ENCODE peak calls at places on chromosomes 6 and 20, in seven cellular contexts. One of them, this sample, is unnamed.

GRCh38 chr6:31900917-31901414 is 920 bp downstream of the ZBTB12 start:
- DNase-seq in tibial artery: no peak
- DNase-seq in CD8-positive, alpha-beta T cell: no peak
- DNase-seq in heart right ventricle: no peak
- DNase-seq in colonic mucosa: peak; percentile 47
- DNase-seq in HCT116: no peak
- DNase-seq in breast epithelium: no peak
- DNase-seq in this sample: no peak

GRCh38 chr6:136923116-136923953 is 1.2 kb downstream of the SLC35D3 start:
- DNase-seq in tibial artery: no peak
- DNase-seq in CD8-positive, alpha-beta T cell: peak; percentile 5
- DNase-seq in heart right ventricle: no peak
- DNase-seq in colonic mucosa: no peak
- DNase-seq in HCT116: no peak
- DNase-seq in breast epithelium: no peak
- DNase-seq in this sample: no peak

GRCh38 chr20:13839421-13840092 is 54.7 kb downstream of the NDUFAF5 start:
- DNase-seq in tibial artery: no peak
- DNase-seq in CD8-positive, alpha-beta T cell: no peak
- DNase-seq in heart right ventricle: no peak
- DNase-seq in colonic mucosa: no peak
- DNase-seq in HCT116: no peak
- DNase-seq in breast epithelium: peak; percentile 37
- DNase-seq in this sample: no peak

GRCh38 chr20:50691585-50692552 is 527 bp upstream of the RIPOR3 start:
- DNase-seq in tibial artery: peak; percentile 32
- DNase-seq in CD8-positive, alpha-beta T cell: no peak
- DNase-seq in heart right ventricle: no peak
- DNase-seq in colonic mucosa: no peak
- DNase-seq in HCT116: no peak
- DNase-seq in breast epithelium: no peak
- DNase-seq in this sample: no peak

GRCh38 chr6:104887350-104887749 is 27.6 kb upstream of the HACE1 start:
- DNase-seq in tibial artery: no peak
- DNase-seq in CD8-positive, alpha-beta T cell: no peak
- DNase-seq in heart right ventricle: no peak
- DNase-seq in colonic mucosa: no peak
- DNase-seq in HCT116: no peak
- DNase-seq in breast epithelium: no peak
- DNase-seq in this sample: no peak

GRCh38 chr6:24930386-24930785 is 5.4 kb downstream of the RIPOR2 start:
- DNase-seq in tibial artery: no peak
- DNase-seq in CD8-positive, alpha-beta T cell: no peak
- DNase-seq in heart right ventricle: peak; percentile 50
- DNase-seq in colonic mucosa: no peak
- DNase-seq in HCT116: no peak
- DNase-seq in breast epithelium: no peak
- DNase-seq in this sample: no peak

GRCh38 chr6:53431704-53432103 is 83.0 kb upstream of the ELOVL5 start:
- DNase-seq in tibial artery: no peak
- DNase-seq in CD8-positive, alpha-beta T cell: no peak
- DNase-seq in heart right ventricle: no peak
- DNase-seq in colonic mucosa: no peak
- DNase-seq in HCT116: no peak
- DNase-seq in breast epithelium: no peak
- DNase-seq in this sample: no peak

GRCh38 chr6:3549314-3549940 is 92.6 kb upstream of the SLC22A23 start:
- DNase-seq in tibial artery: no peak
- DNase-seq in CD8-positive, alpha-beta T cell: no peak
- DNase-seq in heart right ventricle: no peak
- DNase-seq in colonic mucosa: no peak
- DNase-seq in HCT116: no peak
- DNase-seq in breast epithelium: no peak
- DNase-seq in this sample: no peak

GRCh38 chr20:60085551-60086132 is 127.4 kb downstream of the CDH26 start:
- DNase-seq in tibial artery: no peak
- DNase-seq in CD8-positive, alpha-beta T cell: no peak
- DNase-seq in heart right ventricle: no peak
- DNase-seq in colonic mucosa: no peak
- DNase-seq in HCT116: no peak
- DNase-seq in breast epithelium: no peak
- DNase-seq in this sample: no peak
- H3K27me3 ChIP-seq in tibial artery: peaks cover 37% of the 10 kb centered on the region
- H3K27me3 ChIP-seq in CD8-positive, alpha-beta T cell: peaks cover 4% of the 10 kb centered on the region
- H3K27me3 ChIP-seq in heart right ventricle: peaks cover 41% of the 10 kb centered on the region
- H3K27me3 ChIP-seq in colonic mucosa: peaks cover 18% of the 10 kb centered on the region
- H3K27me3 ChIP-seq in HCT116: peaks cover 21% of the 10 kb centered on the region
- H3K27me3 ChIP-seq in breast epithelium: no peaks in the 10 kb centered on the region
- H3K27me3 ChIP-seq in this sample: no peaks in the 10 kb centered on the region

GRCh38 chr20:48599106-48599747 is 228.6 kb downstream of the PREX1 start:
- DNase-seq in tibial artery: no peak
- DNase-seq in CD8-positive, alpha-beta T cell: no peak
- DNase-seq in heart right ventricle: no peak
- DNase-seq in colonic mucosa: no peak
- DNase-seq in HCT116: no peak
- DNase-seq in breast epithelium: no peak
- DNase-seq in this sample: no peak
- H3K27ac ChIP-seq in tibial artery: no peak overlapping the region
- H3K27ac ChIP-seq in CD8-positive, alpha-beta T cell: no peak overlapping the region
- H3K27ac ChIP-seq in heart right ventricle: no peak overlapping the region
- H3K27ac ChIP-seq in colonic mucosa: no peak overlapping the region
- H3K27ac ChIP-seq in HCT116: no peak overlapping the region
- H3K27ac ChIP-seq in breast epithelium: no peak overlapping the region
- H3K27ac ChIP-seq in this sample: no peak overlapping the region

DNA sequence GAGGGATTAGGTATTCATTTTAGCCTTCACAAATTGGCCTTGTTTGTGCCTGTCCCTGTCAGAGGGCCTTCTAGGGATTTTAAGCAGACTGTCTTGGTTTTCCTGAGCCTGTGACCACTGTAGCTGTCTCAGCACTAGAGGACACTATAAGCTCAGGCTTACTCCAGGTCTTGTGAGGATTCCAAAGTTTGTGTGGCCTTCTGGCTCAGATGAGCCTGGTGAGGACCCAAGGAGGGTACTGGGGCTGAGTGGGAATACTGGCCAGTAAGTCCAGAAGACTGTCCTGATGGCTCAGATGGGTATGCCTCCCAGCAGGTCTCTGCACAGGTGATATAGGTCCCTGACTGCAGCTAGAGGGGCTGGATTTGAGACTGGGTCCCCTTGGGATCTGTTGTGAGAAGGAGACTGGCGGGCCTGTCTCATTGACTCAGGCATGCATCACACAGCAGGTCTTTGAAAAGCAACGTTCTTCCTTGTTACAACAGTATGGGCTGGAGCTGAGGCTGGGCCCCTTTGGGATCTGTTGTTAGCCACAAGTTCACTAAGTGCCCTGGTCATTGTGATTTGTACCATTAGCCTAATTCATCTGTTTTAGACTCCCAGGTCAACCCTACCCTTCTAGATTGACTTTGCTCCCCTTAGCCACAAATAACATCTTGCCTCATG is 26.3 kb upstream of the TFB1M start:
- DNase-seq in tibial artery: no peak
- DNase-seq in CD8-positive, alpha-beta T cell: no peak
- DNase-seq in heart right ventricle: no peak
- DNase-seq in colonic mucosa: no peak
- DNase-seq in HCT116: peak; percentile 16
- DNase-seq in breast epithelium: no peak
- DNase-seq in this sample: no peak
- H3K9me3 ChIP-seq in tibial artery: peaks cover 4% of the 10 kb centered on the region
- H3K9me3 ChIP-seq in CD8-positive, alpha-beta T cell: peaks cover 7% of the 10 kb centered on the region
- H3K9me3 ChIP-seq in heart right ventricle: peaks cover 24% of the 10 kb centered on the region
- H3K9me3 ChIP-seq in colonic mucosa: no peaks in the 10 kb centered on the region
- H3K9me3 ChIP-seq in HCT116: no peaks in the 10 kb centered on the region
- H3K9me3 ChIP-seq in breast epithelium: peaks cover 5% of the 10 kb centered on the region
- H3K9me3 ChIP-seq in this sample: no peaks in the 10 kb centered on the region

DNA sequence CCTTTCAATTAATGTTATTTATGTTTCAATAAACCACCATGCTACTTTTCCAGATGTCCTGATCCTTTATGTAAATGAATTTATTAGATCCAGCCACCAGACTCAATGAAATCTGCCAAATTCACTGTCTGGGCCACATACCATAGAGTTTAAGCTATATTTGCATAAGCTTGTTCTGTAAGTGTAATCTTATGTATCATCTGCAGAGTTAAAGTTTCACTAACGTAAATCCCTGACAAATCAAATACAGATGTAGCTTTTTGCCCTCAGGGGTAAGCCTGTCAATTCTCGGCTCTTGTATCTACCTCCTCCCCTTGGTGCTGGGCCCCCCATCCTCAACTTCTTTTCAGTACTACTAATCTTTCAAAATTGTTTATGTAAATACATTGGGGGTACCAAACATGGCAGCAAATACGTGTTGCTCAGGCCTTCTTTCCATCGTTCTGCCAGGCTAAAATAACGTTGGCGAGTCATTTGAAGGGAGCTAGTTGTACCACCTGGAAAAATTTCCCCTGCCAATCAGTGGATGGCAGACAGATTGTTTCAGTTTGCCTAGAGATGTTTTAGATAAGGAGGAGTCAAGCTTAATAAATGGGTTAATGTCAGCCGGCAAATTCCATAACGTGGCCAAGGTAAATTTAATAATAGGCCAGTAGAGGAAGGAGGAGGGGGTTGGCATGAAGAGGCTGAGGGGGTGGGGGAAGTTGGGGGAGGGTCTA is 79.6 kb downstream of the RPS12 start:
- DNase-seq in tibial artery: no peak
- DNase-seq in CD8-positive, alpha-beta T cell: no peak
- DNase-seq in heart right ventricle: no peak
- DNase-seq in colonic mucosa: no peak
- DNase-seq in HCT116: no peak
- DNase-seq in breast epithelium: no peak
- DNase-seq in this sample: no peak
- H3K27me3 ChIP-seq in tibial artery: no peaks in the 10 kb centered on the region
- H3K27me3 ChIP-seq in CD8-positive, alpha-beta T cell: no peaks in the 10 kb centered on the region
- H3K27me3 ChIP-seq in heart right ventricle: no peaks in the 10 kb centered on the region
- H3K27me3 ChIP-seq in colonic mucosa: no peaks in the 10 kb centered on the region
- H3K27me3 ChIP-seq in HCT116: no peaks in the 10 kb centered on the region
- H3K27me3 ChIP-seq in breast epithelium: no peaks in the 10 kb centered on the region
- H3K27me3 ChIP-seq in this sample: no peaks in the 10 kb centered on the region

GRCh38 chr6:44116643-44117382 is 10.4 kb downstream of the MRPL14 start:
- DNase-seq in tibial artery: no peak
- DNase-seq in CD8-positive, alpha-beta T cell: no peak
- DNase-seq in heart right ventricle: no peak
- DNase-seq in colonic mucosa: no peak
- DNase-seq in HCT116: no peak
- DNase-seq in breast epithelium: no peak
- DNase-seq in this sample: no peak

GRCh38 chr6:44119704-44120262 is 7.5 kb downstream of the MRPL14 start:
- DNase-seq in tibial artery: no peak
- DNase-seq in CD8-positive, alpha-beta T cell: no peak
- DNase-seq in heart right ventricle: no peak
- DNase-seq in colonic mucosa: no peak
- DNase-seq in HCT116: no peak
- DNase-seq in breast epithelium: no peak
- DNase-seq in this sample: no peak

GRCh38 chr6:44115866-44116265 is 11.4 kb downstream of the MRPL14 start:
- DNase-seq in tibial artery: no peak
- DNase-seq in CD8-positive, alpha-beta T cell: no peak
- DNase-seq in heart right ventricle: no peak
- DNase-seq in colonic mucosa: no peak
- DNase-seq in HCT116: no peak
- DNase-seq in breast epithelium: peak; percentile 84
- DNase-seq in this sample: no peak

GRCh38 chr6:44120692-44121443 is 6.4 kb downstream of the MRPL14 start:
- DNase-seq in tibial artery: no peak
- DNase-seq in CD8-positive, alpha-beta T cell: no peak
- DNase-seq in heart right ventricle: no peak
- DNase-seq in colonic mucosa: no peak
- DNase-seq in HCT116: no peak
- DNase-seq in breast epithelium: no peak
- DNase-seq in this sample: no peak

DNA sequence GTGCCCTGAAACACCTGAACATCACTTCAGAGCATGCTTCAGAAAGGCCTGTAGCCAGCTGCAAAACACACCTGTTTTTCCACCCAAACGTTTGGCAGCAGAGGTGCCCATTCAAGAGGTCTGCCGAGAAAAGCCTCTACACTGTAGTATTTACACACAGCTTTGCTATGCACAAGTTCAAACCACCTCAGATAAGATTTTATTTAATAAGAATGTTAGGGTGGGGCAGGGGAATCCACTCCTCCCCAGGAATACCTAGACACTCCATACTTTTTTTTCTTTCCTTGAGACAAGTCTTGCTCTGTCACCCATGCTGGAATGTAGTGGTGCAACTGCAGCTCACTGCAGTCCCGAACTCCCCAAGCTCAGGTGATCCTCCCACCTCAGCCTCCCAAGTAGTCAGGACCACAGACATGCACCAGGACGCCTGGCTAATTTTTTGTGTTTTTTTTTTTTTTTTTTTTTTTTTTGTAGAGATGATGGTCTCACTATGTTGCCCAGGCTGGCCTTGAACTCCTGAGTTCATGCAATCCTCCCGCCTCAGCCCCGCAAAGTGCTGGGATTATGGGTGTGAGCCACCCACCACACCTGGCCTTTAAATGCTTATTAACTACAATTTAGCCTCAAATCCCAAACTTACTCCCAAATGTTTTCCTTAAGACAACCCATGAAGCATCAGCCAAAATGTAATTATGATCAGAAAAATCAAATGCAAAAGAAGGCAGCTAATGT is 9.7 kb downstream of the MRPL14 start:
- DNase-seq in tibial artery: no peak
- DNase-seq in CD8-positive, alpha-beta T cell: no peak
- DNase-seq in heart right ventricle: no peak
- DNase-seq in colonic mucosa: no peak
- DNase-seq in HCT116: no peak
- DNase-seq in breast epithelium: no peak
- DNase-seq in this sample: no peak
- H3K27ac ChIP-seq in tibial artery: no peak overlapping the region
- H3K27ac ChIP-seq in CD8-positive, alpha-beta T cell: no peak overlapping the region
- H3K27ac ChIP-seq in heart right ventricle: no peak overlapping the region
- H3K27ac ChIP-seq in colonic mucosa: peak overlapping the region; percentile 21
- H3K27ac ChIP-seq in HCT116: no peak overlapping the region
- H3K27ac ChIP-seq in breast epithelium: peak overlapping the region; percentile 80
- H3K27ac ChIP-seq in this sample: peak overlapping the region; percentile 22

DNA sequence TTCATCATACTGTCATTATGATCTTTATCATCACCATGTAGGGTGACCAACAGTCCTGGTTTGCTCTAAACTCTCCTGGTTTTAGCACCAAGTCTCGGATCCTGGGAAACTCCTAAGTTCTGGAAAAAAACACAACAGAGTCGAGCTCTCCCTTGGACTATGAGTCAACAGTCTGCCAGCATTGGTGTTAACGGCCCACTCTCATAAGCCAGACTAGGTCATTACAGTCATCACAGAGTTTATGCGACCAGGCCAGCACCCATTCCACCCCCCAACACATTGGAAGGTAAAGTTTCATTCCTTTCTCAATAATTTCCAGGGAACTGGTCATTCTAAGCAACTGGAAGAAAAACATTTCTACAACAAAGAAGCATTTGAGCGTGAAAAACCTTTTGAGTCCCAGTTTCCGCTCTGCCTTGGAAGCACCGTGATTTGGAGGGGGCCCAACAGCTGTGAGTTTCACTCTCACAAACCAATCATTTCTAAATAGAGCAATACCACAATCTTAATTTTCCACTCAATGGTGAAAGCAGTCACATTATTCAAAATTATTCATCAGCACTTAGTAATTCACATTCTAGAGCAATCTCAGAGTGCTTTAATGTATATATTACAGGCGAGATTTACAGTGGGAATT is 445.0 kb downstream of the CDH26 start:
- DNase-seq in tibial artery: no peak
- DNase-seq in CD8-positive, alpha-beta T cell: no peak
- DNase-seq in heart right ventricle: no peak
- DNase-seq in colonic mucosa: no peak
- DNase-seq in HCT116: no peak
- DNase-seq in breast epithelium: no peak
- DNase-seq in this sample: no peak
- H3K9me3 ChIP-seq in tibial artery: peaks cover 7% of the 10 kb centered on the region
- H3K9me3 ChIP-seq in CD8-positive, alpha-beta T cell: no peaks in the 10 kb centered on the region
- H3K9me3 ChIP-seq in heart right ventricle: no peaks in the 10 kb centered on the region
- H3K9me3 ChIP-seq in colonic mucosa: no peaks in the 10 kb centered on the region
- H3K9me3 ChIP-seq in HCT116: peaks cover 45% of the 10 kb centered on the region
- H3K9me3 ChIP-seq in breast epithelium: peaks cover 5% of the 10 kb centered on the region
- H3K9me3 ChIP-seq in this sample: no peaks in the 10 kb centered on the region